ENCODE peak calls at places on chromosomes 2 and 18, in seven cellular contexts. A is suprapubic skin, O is transverse colon, L is esophagus squamous epithelium, M is tibial nerve, E is body of pancreas, K is Peyer's patch. Q is an unnamed sample. For H3K4me1, the result is how much of the 10 kb centered on the place peaks cover.

GRCh38 chr2:234414591-234414990 is 82.3 kb downstream of the ARL4C start:
- DNase-seq in K (no peak), E (no peak), L (no peak), A (no peak), O (no peak), M (no peak), Q (no peak)

GRCh38 chr2:187345338-187345737 is 102.7 kb downstream of the CALCRL start:
- DNase-seq in O (no peak), M (no peak), K (no peak), L (no peak), E (no peak), A (no peak), Q (no peak)

GRCh38 chr2:52312488-52312887 is 1280.6 kb upstream of the NRXN1 start:
- DNase-seq in K (no peak), A (no peak), M (no peak), L (no peak), E (no peak), O (no peak), Q (no peak)

GRCh38 chr2:84701880-84702279 is 179.0 kb downstream of the TRABD2A start:
- DNase-seq in M (no peak), A (no peak), K (no peak), L (no peak), E (no peak), O (no peak), Q (no peak)

GRCh38 chr2:150663143-150663542 is 175.7 kb upstream of the RND3 start:
- DNase-seq in O (no peak), M (no peak), K (no peak), A (no peak), L (no peak), E (no peak), Q (no peak)

GRCh38 chr2:224359569-224359968 is 42.3 kb downstream of the FAM124B start:
- DNase-seq in K (no peak), O (no peak), L (no peak), A (no peak), M (no peak), E (no peak), Q (no peak)

GRCh38 chr2:82740527-82740926 is 1718.6 kb downstream of the SUCLG1 start:
- DNase-seq in O (no peak), K (no peak), L (no peak), M (no peak), E (no peak), A (no peak), Q (no peak)

GRCh38 chr2:215659650-215660049 is 223.8 kb upstream of the FN1 start:
- DNase-seq in M (no peak), K (no peak), O (no peak), A (no peak), L (no peak), E (no peak), Q (no peak)

GRCh38 chr2:54336136-54336976 is 80.3 kb upstream of the TSPYL6 start:
- DNase-seq in O (no peak), A (no peak), M (no peak), E (no peak), L (no peak), K (no peak), Q (no peak)

GRCh38 chr18:23283933-23284430 is 148.7 kb downstream of the CABLES1 start:
- DNase-seq in M (no peak), A (no peak), L (no peak), O (no peak), E (no peak), K (peak), Q (no peak)

GRCh38 chr2:158323381-158323780 is 133.2 kb downstream of the CCDC148 start:
- DNase-seq in L (no peak), A (no peak), E (no peak), M (no peak), K (no peak), O (no peak), Q (no peak)

GRCh38 chr18:34431012-34431411 is 206.3 kb upstream of the NOL4 start:
- DNase-seq in E (no peak), A (no peak), O (no peak), L (no peak), M (no peak), K (no peak), Q (no peak)

GRCh38 chr2:63840081-63840784 is 1.5 kb upstream of the UGP2 start:
- DNase-seq in A (no peak), K (peak), M (no peak), L (no peak), E (no peak), O (no peak), Q (no peak)

GRCh38 chr2:39068290-39068689 is 52.6 kb downstream of the SOS1 start:
- DNase-seq in L (no peak), K (no peak), E (no peak), A (no peak), M (no peak), O (no peak), Q (no peak)

GRCh38 chr2:39065616-39066015 is 55.2 kb downstream of the SOS1 start:
- DNase-seq in K (no peak), L (no peak), E (no peak), O (no peak), M (no peak), A (no peak), Q (no peak)

GRCh38 chr2:39069890-39070289 is 51.0 kb downstream of the SOS1 start:
- DNase-seq in O (no peak), A (no peak), E (no peak), L (no peak), K (no peak), M (no peak), Q (no peak)

DNA sequence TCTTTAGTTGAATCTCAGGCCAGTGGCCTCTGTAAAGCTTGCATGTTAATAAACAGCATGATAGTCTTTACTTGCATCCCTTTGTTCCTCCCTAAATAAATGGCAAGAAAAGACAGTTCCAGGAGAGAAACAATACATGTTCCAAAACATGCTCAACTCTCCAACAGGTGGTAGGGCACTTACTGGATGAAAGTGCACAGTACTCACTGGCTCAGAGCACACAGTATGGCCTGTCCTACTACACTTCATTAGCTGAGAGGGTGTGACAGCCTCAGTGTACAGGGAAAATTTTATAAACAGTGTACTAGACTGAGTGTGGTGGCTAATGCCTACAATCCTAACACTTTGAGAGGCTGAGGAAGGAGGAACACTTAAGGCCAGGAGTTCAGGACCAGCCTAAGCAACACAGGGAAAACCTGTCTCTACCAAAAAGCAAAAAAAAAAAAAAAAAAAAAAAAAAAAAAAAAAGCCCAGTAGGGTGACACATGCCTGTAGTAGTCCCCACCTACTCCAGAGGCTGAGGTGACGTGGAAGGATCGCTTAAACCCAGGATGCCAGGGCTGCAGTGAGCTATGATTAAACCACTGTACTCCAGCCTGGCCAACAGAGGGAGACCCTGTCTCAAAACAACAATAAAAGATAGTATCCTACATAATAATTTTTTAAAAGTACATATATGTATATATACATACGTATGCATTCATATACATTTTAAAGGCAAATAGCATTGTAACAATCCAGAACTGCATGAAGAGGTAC is 51.9 kb downstream of the SOS1 start:
- DNase-seq in K (no peak), A (no peak), M (no peak), O (no peak), L (no peak), E (no peak), Q (no peak)
- TF ChIP-seq CTCF in K (no peak), A (no peak), M (no peak), O (no peak), L (no peak), E (no peak), Q (no peak)

GRCh38 chr18:62720048-62720447 is 4.7 kb downstream of the PHLPP1 start:
- DNase-seq in M (no peak), O (no peak), K (no peak), A (no peak), E (no peak), L (no peak), Q (no peak)
- H3K4me1 ChIP-seq in M (half or more), O (under half), K (under half), A (half or more), E (under half), L (under half), Q (under half)

GRCh38 chr18:32469190-32469611 is 1.5 kb downstream of the GAREM1 start:
- DNase-seq in E (peak), A (no peak), K (peak), L (no peak), O (peak), M (no peak), Q (no peak)
- TF ChIP-seq CTCF in E (peak), A (peak), K (no peak), L (no peak), O (peak), M (peak), Q (peak)

DNA sequence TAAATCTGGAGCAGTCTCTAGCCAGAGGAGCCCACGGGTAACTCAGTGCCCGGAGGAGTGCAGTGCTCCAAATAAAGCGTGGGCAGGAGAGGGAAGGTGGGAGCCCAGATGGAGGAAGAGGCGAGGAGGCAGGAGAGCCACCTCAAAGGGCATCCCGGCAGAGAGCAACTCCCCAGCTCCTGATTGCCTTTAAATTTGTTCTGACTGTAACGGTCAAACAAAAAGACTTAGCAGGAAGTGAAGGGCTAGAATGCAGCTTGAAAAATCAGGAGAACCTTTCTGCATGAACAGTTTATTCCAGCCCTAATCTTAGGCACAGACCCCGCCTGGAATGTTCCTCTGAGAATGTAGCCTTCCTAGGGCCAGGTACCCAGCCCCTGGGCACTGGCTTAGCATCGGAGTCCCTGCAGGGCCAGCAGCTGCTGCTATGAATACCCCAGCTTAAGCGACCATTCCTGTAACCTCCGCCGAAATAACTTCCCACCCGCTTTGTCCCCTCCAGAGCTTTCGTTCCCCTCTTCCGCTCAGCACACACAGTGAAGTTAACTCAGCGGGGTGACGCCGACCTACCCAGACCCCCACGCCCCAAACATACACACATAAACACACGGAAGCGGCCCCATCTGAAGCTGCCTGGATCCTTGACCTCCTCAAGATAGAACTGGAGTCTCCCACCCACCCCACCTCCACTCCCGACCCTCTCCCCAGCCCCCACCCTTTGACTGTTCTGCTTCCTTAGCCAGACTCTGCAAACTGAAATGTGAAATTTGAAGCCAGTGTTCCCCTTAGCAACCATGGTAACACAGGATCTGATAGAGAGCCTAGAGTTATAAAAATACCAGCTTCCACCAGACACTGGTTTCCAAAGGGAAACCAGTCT is 123.2 kb downstream of the SMAD7 start:
- DNase-seq in K (peak), E (no peak), M (no peak), L (no peak), O (no peak), A (no peak), Q (peak)
- H3K4me1 ChIP-seq in K (under half), E (under half), M (half or more), L (under half), O (under half), A (under half), Q (under half)

GRCh38 chr2:67214585-67215184 is 182.4 kb upstream of the ETAA1 start:
- DNase-seq in K (no peak), L (no peak), M (no peak), A (no peak), E (no peak), O (no peak), Q (no peak)

GRCh38 chr2:67209107-67209506 is 188.0 kb upstream of the ETAA1 start:
- DNase-seq in L (no peak), O (no peak), E (no peak), K (no peak), A (no peak), M (no peak), Q (no peak)

GRCh38 chr2:67213677-67214402 is 183.3 kb upstream of the ETAA1 start:
- DNase-seq in A (no peak), L (no peak), K (no peak), E (no peak), O (no peak), M (no peak), Q (no peak)

GRCh38 chr2:67213270-67213670 is 183.9 kb upstream of the ETAA1 start:
- DNase-seq in A (no peak), O (no peak), E (peak), K (no peak), L (no peak), M (no peak), Q (no peak)

GRCh38 chr2:67210430-67210829 is 186.7 kb upstream of the ETAA1 start:
- DNase-seq in M (no peak), O (no peak), K (no peak), E (no peak), A (no peak), L (no peak), Q (no peak)
- TF ChIP-seq CTCF in M (no peak), O (peak), K (no peak), E (no peak), A (no peak), L (no peak), Q (no peak)

DNA sequence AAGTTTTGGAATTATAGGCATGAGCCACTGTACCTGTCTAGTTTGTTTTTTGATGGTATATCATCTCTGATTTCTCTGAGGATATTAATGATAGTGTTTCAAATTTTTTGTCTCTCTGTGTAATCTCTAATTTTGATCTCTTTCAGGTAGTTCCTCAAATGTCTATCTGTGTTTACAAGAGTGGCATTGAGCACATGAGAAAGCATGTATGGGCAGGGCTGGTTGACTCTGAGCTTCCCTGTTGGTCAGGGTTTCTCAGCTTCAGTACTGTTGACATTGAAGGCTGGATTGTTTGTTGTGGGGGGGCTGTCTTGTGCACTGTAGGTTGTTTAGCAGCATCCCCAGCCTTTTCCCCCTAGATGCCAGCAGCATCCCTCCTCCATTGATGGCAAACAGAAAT is 79.9 kb downstream of the TMEM247 start:
- DNase-seq in M (no peak), K (no peak), E (no peak), L (no peak), O (no peak), A (no peak), Q (peak)
- H3K4me1 ChIP-seq in M (half or more), K (under half), E (under half), L (under half), O (under half), A (under half), Q (under half)

DNA sequence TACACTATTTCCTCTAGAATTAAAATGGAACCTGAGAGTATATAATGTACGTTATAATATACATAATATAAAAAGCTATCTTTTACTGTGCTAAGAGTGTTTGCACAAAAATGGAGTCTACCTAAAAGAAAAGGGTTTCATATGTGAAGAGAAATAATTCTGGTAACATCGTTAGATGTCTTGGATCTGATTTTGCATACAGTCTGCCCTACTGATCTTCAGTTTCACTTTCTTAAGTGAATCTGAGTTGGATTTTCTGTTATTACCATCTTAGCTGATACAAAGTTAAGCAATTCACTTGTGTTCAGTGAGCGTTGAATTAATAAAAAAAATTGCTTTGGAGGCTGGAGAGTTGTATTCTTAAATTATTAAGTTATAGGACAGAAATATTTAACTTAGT is 502.1 kb upstream of the TMEFF2 start:
- DNase-seq in E (no peak), O (no peak), M (no peak), A (no peak), K (no peak), L (no peak), Q (no peak)
- TF ChIP-seq CTCF in E (no peak), O (no peak), M (no peak), A (no peak), K (no peak), L (no peak), Q (no peak)

GRCh38 chr2:66565291-66565690 is 130.4 kb downstream of the MEIS1 start:
- DNase-seq in L (no peak), O (no peak), E (no peak), M (no peak), A (no peak), K (no peak), Q (no peak)
- H3K4me1 ChIP-seq in L (under half), O (under half), E (half or more), M (under half), A (under half), K (under half), Q (under half)

DNA sequence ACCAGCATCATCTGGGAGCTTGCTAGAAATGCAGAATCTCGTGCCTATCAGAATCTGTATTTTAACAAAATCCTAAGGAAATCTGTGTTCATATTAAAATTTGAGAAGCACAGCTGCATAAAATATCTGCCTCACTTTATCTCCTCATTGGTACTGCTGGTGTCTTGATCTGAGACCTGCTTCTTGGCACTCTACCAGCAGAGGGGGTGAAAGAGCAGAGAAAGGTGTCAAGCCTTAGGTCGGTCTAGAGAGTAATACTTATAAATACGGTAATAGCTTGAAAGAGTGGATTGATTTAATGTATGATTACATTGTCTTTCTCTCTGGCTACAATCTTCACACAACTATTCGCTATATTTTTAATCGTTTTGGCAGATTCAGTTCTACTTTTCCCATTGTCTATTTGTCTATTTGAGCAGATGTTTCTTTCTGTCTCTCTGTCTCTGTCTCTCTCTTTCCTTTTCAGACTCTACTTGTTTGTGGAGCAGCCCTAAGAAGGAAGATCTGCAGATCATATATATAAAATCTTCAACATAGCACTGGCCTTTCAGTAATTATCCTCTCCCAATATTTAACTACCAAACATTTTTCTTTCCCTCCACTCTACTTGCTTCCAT is 1.7 kb upstream of the GCG start:
- DNase-seq in O (peak), A (peak), L (no peak), K (peak), E (peak), M (peak), Q (no peak)
- TF ChIP-seq CTCF in O (peak), A (peak), L (no peak), K (peak), E (peak), M (peak), Q (peak)

GRCh38 chr2:165794520-165794882 is 454 bp upstream of the GALNT3 start:
- DNase-seq in K (peak), M (no peak), A (no peak), L (no peak), O (peak), E (peak), Q (no peak)
- H3K4me1 ChIP-seq in K (under half), M (under half), A (under half), L (under half), O (under half), E (under half), Q (under half)

Q was measured in vagina.